ENCODE peak calls at places on chromosomes 7 and 10, in seven cellular contexts. F, U, H, M, A, K and T are unnamed samples. For H3K4me1, the result is how much of the 10 kb centered on the place peaks cover.

GRCh38 chr10:30724296-30724695 is 94.7 kb upstream of the LYZL2 start:
- DNase-seq in F (no peak), U (no peak), H (no peak), M (no peak), A (no peak), K (no peak), T (peak)

GRCh38 chr7:86733783-86734182 is 90.1 kb downstream of the GRM3 start:
- DNase-seq in F (no peak), U (no peak), H (no peak), M (no peak), A (no peak), K (no peak), T (no peak)

GRCh38 chr10:57663401-57663800 is 604.3 kb downstream of the IPMK start:
- DNase-seq in F (no peak), U (no peak), H (no peak), M (no peak), A (no peak), K (no peak), T (no peak)

GRCh38 chr7:129538790-129539189 is 36.5 kb downstream of the SMKR1 start:
- DNase-seq in F (no peak), U (no peak), H (no peak), M (no peak), A (no peak), K (no peak), T (no peak)

GRCh38 chr10:71705582-71705981 is 14.0 kb downstream of the C10orf105 start:
- DNase-seq in F (no peak), U (no peak), H (no peak), M (no peak), A (no peak), K (no peak), T (no peak)

GRCh38 chr7:138434458-138435093 is 25.5 kb upstream of the TRIM24 start:
- DNase-seq in F (no peak), U (no peak), H (no peak), M (no peak), A (no peak), K (no peak), T (no peak)

GRCh38 chr7:127375626-127376025 is 16.9 kb downstream of the ZNF800 start:
- DNase-seq in F (no peak), U (no peak), H (no peak), M (no peak), A (no peak), K (no peak), T (no peak)

GRCh38 chr7:85184599-85185354 is 2.1 kb downstream of the SEMA3D start:
- DNase-seq in F (no peak), U (no peak), H (no peak), M (peak), A (no peak), K (peak), T (peak)

GRCh38 chr7:81676813-81677212 is 93.0 kb downstream of the HGF start:
- DNase-seq in F (no peak), U (no peak), H (no peak), M (no peak), A (no peak), K (no peak), T (no peak)

GRCh38 chr7:2670720-2671391 is 17.1 kb upstream of the AMZ1 start:
- DNase-seq in F (peak), U (peak), H (peak), M (peak), A (peak), K (peak), T (no peak)

GRCh38 chr7:55191926-55192692 is 173.0 kb upstream of the LANCL2 start:
- DNase-seq in F (no peak), U (no peak), H (no peak), M (no peak), A (no peak), K (no peak), T (no peak)

GRCh38 chr10:8790390-8790789 is 735.9 kb downstream of the GATA3 start:
- DNase-seq in F (no peak), U (no peak), H (no peak), M (no peak), A (no peak), K (no peak), T (no peak)

GRCh38 chr10:114694735-114695134 is 36.7 kb upstream of the ABLIM1 start:
- DNase-seq in F (peak), U (peak), H (no peak), M (peak), A (peak), K (no peak), T (no peak)

GRCh38 chr7:83976302-83976701 is 218.3 kb downstream of the SEMA3A start:
- DNase-seq in F (no peak), U (peak), H (peak), M (no peak), A (peak), K (no peak), T (no peak)

GRCh38 chr7:36300696-36301350 is 88.8 kb upstream of the ANLN start:
- DNase-seq in F (peak), U (no peak), H (no peak), M (no peak), A (no peak), K (no peak), T (peak)

GRCh38 chr10:43140414-43140813 is 2.2 kb downstream of the CSGALNACT2 start:
- DNase-seq in F (no peak), U (peak), H (no peak), M (no peak), A (peak), K (no peak), T (no peak)

GRCh38 chr7:116574025-116574822 is 49.4 kb downstream of the CAV1 start:
- DNase-seq in F (no peak), U (no peak), H (no peak), M (no peak), A (no peak), K (no peak), T (no peak)

GRCh38 chr10:74863508-74863907 is 37.1 kb downstream of the KAT6B start:
- DNase-seq in F (no peak), U (no peak), H (no peak), M (no peak), A (no peak), K (no peak), T (no peak)

GRCh38 chr10:3481496-3481895 is 303.5 kb downstream of the KLF6 start:
- DNase-seq in F (no peak), U (no peak), H (no peak), M (no peak), A (no peak), K (no peak), T (no peak)

GRCh38 chr7:34995757-34996156 is 41.5 kb downstream of the DPY19L1 start:
- DNase-seq in F (no peak), U (no peak), H (no peak), M (no peak), A (no peak), K (no peak), T (no peak)

GRCh38 chr10:14016011-14016536 is 314.6 kb downstream of the FRMD4A start:
- DNase-seq in F (no peak), U (no peak), H (peak), M (no peak), A (no peak), K (no peak), T (no peak)

GRCh38 chr7:121966538-121967332 is 93.8 kb downstream of the PTPRZ1 start:
- DNase-seq in F (no peak), U (no peak), H (no peak), M (no peak), A (no peak), K (no peak), T (no peak)

GRCh38 chr7:158979635-158980351 is 123.4 kb downstream of the DYNC2I1 start:
- DNase-seq in F (no peak), U (no peak), H (no peak), M (no peak), A (no peak), K (no peak), T (no peak)

GRCh38 chr10:3148994-3149393 is 23.6 kb downstream of the PITRM1 start:
- DNase-seq in F (no peak), U (no peak), H (no peak), M (no peak), A (no peak), K (no peak), T (no peak)

GRCh38 chr7:105718511-105718925 is 137.2 kb upstream of the EFCAB10 start:
- DNase-seq in F (peak), U (no peak), H (no peak), M (no peak), A (no peak), K (no peak), T (no peak)

GRCh38 chr7:132270517-132270916 is 305.8 kb downstream of the PLXNA4 start:
- DNase-seq in F (no peak), U (no peak), H (no peak), M (no peak), A (no peak), K (no peak), T (no peak)

GRCh38 chr10:8416192-8416701 is 361.8 kb downstream of the GATA3 start:
- DNase-seq in F (no peak), U (no peak), H (no peak), M (no peak), A (no peak), K (no peak), T (no peak)

GRCh38 chr7:97081901-97082300 is 35.6 kb upstream of the SDHAF3 start:
- DNase-seq in F (no peak), U (no peak), H (no peak), M (no peak), A (no peak), K (no peak), T (no peak)

GRCh38 chr7:4282434-4283223 is 399.5 kb upstream of the FOXK1 start:
- DNase-seq in F (no peak), U (no peak), H (no peak), M (no peak), A (peak), K (no peak), T (peak)

GRCh38 chr10:114631678-114632417 is 26.2 kb downstream of the ABLIM1 start:
- DNase-seq in F (no peak), U (peak), H (no peak), M (peak), A (peak), K (peak), T (no peak)

GRCh38 chr7:1531263-1531978 is 919 bp downstream of the MAFK start:
- DNase-seq in F (peak), U (no peak), H (peak), M (peak), A (no peak), K (peak), T (peak)

DNA sequence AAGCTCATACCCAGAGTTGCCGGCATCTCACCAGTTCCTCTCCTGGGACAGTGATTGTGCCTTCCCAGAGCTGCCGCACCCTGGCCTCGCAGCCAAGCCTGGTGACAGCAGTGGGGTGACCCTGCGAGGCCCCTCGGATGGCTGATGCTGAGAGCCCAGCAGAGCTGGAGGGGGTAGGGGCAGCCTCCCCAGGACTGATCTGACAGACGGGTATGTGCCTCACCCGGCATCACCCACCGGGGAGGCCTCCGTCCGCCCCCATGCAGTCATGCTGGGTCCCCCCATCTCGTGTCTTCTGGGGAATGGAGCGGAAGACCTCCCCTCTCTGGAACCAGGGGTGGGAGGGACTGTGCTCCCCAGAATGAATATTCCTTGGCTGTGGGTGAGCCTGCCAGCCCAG is 82.3 kb downstream of the LHPP start:
- DNase-seq in F (no peak), U (no peak), H (no peak), M (no peak), A (no peak), K (no peak), T (no peak)
- H3K4me1 ChIP-seq in F (under half), U (under half), H (under half), M (under half), A (under half), K (under half), T (under half)

GRCh38 chr10:683448-684071 is 5.9 kb downstream of the DIP2C start:
- DNase-seq in F (no peak), U (no peak), H (no peak), M (no peak), A (peak), K (no peak), T (no peak)
- TF ChIP-seq POLR2A in F (no peak), U (no peak), H (no peak), M (no peak), A (peak), K (no peak), T (no peak)

DNA sequence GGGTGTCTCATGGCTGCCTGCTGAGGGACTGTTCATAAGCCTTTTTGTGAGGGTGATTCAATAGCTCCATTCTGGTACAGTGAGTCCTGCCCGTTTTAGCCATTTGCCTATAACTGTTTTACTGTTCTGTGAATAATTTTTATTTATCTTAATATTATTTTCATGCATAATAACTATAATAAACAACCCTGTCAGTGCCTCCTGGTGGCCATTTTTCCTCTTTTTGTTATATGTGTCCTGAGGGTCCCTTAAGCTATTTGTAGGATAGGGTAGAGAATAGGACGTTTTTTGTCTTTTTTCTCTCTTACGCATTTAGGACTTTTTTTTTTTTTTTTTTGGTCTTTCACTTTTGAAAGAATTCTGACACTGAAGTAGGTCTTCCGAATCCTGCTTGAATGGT is 2.9 kb downstream of the C1QL3 start:
- DNase-seq in F (no peak), U (no peak), H (no peak), M (no peak), A (no peak), K (no peak), T (no peak)
- H3K4me3 ChIP-seq in F (no peak), U (no peak), H (no peak), M (no peak), A (no peak), K (no peak), T (no peak)

DNA sequence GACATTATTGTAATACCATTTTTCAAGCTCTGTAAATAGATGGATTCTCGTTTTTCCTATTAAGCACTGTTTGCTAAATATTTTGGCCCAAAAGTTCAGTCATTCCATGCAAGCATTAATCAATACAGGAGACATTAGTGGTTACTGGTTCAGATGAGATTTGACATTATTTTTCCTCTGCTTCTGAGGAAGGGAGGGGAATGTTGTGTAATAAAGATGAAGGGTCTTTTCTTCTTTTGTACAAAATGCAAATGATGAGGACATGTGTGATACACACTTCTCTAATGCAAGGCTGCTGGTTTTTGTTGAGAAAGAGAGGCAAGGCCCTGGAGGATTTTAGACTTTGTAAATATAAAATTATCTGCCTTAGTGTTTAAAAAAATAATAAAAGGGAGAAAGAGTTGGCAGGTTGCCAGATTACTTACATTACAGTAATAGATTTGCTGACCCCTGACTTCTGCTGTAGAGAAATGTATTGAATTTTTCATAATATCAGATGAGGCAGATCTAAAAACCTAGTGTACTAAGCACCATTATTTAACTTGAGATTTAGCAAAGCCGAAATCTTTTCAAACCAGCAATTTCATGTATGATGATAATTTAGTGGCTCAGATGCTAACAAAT is 179.9 kb downstream of the ARID5B start:
- DNase-seq in F (no peak), U (no peak), H (no peak), M (no peak), A (no peak), K (no peak), T (no peak)
- H3K4me1 ChIP-seq in F (half or more), U (half or more), H (half or more), M (half or more), A (half or more), K (half or more), T (half or more)

DNA sequence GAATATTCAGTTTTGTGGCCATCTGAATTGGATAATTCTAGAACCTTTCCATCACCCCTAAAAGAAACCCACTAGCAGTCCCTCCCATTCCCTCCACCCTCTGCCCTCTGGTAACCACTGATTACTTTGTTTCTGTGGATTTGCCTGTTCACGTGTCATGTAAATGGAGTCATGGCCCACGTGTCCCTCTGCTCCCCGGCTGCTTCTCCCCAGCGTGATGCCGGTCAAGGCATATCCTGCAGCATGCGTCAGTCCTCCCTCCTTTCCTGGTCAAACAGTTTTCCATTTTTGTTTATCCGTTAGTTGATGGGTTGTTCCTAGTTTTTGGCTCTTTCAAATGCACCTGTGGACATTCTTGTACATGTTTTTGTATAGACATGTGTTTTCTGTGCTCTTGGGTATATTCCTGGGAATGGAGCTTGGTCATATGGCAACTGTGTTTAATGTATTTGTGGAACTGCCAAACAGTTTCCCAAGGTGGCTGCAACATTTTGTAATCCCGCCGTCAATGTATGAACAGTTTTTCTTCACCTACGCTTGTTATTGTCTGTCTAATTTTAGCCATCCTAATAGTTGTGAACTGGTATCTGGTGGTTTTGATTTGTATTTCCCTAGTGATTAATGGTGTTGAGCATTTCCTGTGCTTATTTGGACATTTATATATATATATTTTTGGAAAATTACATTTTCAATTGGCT is 22.4 kb downstream of the PPP2R2D start:
- DNase-seq in F (no peak), U (no peak), H (no peak), M (no peak), A (no peak), K (no peak), T (no peak)
- TF ChIP-seq POLR2A in F (no peak), U (no peak), H (no peak), M (no peak), A (no peak), K (no peak), T (no peak)

GRCh38 chr7:47806701-47807103 is 141.6 kb downstream of the PKD1L1 start:
- DNase-seq in F (no peak), U (no peak), H (peak), M (peak), A (no peak), K (no peak), T (no peak)
- H3K4me3 ChIP-seq in F (no peak), U (no peak), H (no peak), M (no peak), A (no peak), K (no peak), T (peak)

GRCh38 chr10:11208908-11209809 is 191.5 kb downstream of the CELF2 start:
- DNase-seq in F (no peak), U (no peak), H (no peak), M (no peak), A (no peak), K (no peak), T (no peak)
- H3K4me1 ChIP-seq in F (under half), U (under half), H (under half), M (under half), A (under half), K (half or more), T (under half)

GRCh38 chr7:73770002-73770859 is at the start of gene CLDN3:
- DNase-seq in F (peak), U (no peak), H (no peak), M (peak), A (peak), K (no peak), T (peak)
- TF ChIP-seq POLR2A in F (no peak), U (no peak), H (no peak), M (no peak), A (no peak), K (no peak), T (no peak)